ENCODE peak calls at places on chromosomes 6 and 20, in seven cellular contexts. F is HCT116, X is WTC11, B is GM12878, W is K562, R is HepG2, T is H1. E is an unnamed sample.

GRCh38 chr20:37179671-37180524 is 550 bp upstream of the MROH8 start:
- DNase-seq in F (no peak), X (no peak), B (no peak), W (no peak), R (peak; percentile 59), T (no peak), E (no peak)

GRCh38 chr20:53691060-53691810 is 97.6 kb upstream of the ZNF217 start:
- DNase-seq in F (peak; percentile 18), X (no peak), B (no peak), W (no peak), R (no peak), T (no peak), E (no peak)

GRCh38 chr20:33568378-33569289 is 78.7 kb downstream of the CBFA2T2 start:
- DNase-seq in F (no peak), X (peak; percentile 85), B (no peak), W (no peak), R (peak; percentile 30), T (peak; percentile 75), E (no peak)

GRCh38 chr6:36636687-36637418 is 41.7 kb upstream of the CDKN1A start:
- DNase-seq in F (no peak), X (no peak), B (no peak), W (no peak), R (no peak), T (no peak), E (no peak)

GRCh38 chr20:15854871-15855270 is 718.4 kb downstream of the KIF16B start:
- DNase-seq in F (no peak), X (no peak), B (no peak), W (no peak), R (no peak), T (no peak), E (no peak)

GRCh38 chr6:3407840-3408239 is 49.0 kb downstream of the SLC22A23 start:
- DNase-seq in F (no peak), X (no peak), B (no peak), W (no peak), R (no peak), T (no peak), E (no peak)

GRCh38 chr6:79263366-79263765 is 28.9 kb upstream of the HMGN3 start:
- DNase-seq in F (no peak), X (no peak), B (no peak), W (no peak), R (no peak), T (no peak), E (no peak)

GRCh38 chr6:118744261-118744941 is 93.0 kb upstream of the CEP85L start:
- DNase-seq in F (no peak), X (no peak), B (no peak), W (no peak), R (no peak), T (no peak), E (no peak)

GRCh38 chr20:29452186-29452585 is 1805.3 kb upstream of the DEFB115 start:
- DNase-seq in F (no peak), X (no peak), B (no peak), W (no peak), R (no peak), T (no peak), E (no peak)

GRCh38 chr20:50916257-50916656 is 15.0 kb downstream of the ADNP start:
- DNase-seq in F (no peak), X (no peak), B (no peak), W (peak; percentile 34), R (no peak), T (no peak), E (peak; percentile 62)

GRCh38 chr6:150813993-150814359 is 51.5 kb upstream of the MTHFD1L start:
- DNase-seq in F (peak; percentile 92), X (no peak), B (peak; percentile 69), W (no peak), R (peak; percentile 18), T (no peak), E (no peak)

GRCh38 chr6:38977101-38977500 is 71.5 kb upstream of the GLP1R start:
- DNase-seq in F (no peak), X (peak; percentile 16), B (no peak), W (no peak), R (no peak), T (no peak), E (no peak)

GRCh38 chr6:38973178-38974057 is 75.2 kb upstream of the GLP1R start:
- DNase-seq in F (peak; percentile 72), X (no peak), B (peak; percentile 9), W (peak; percentile 58), R (peak; percentile 72), T (no peak), E (peak; percentile 54)

GRCh38 chr6:38975621-38976049 is 72.9 kb upstream of the GLP1R start:
- DNase-seq in F (no peak), X (no peak), B (no peak), W (no peak), R (no peak), T (no peak), E (no peak)

GRCh38 chr6:38978139-38978704 is 70.4 kb upstream of the GLP1R start:
- DNase-seq in F (no peak), X (no peak), B (no peak), W (no peak), R (no peak), T (no peak), E (no peak)

GRCh38 chr6:38974389-38975133 is 74.0 kb upstream of the GLP1R start:
- DNase-seq in F (no peak), X (no peak), B (no peak), W (no peak), R (no peak), T (no peak), E (peak; percentile 55)
- TF ChIP-seq SP1 in F (no peak), X (no peak), B (no peak), W (no peak), R (no peak), T (no peak), E (no peak)

GRCh38 chr6:54285595-54285994 is 22.6 kb upstream of the TINAG start:
- DNase-seq in F (no peak), X (no peak), B (no peak), W (no peak), R (no peak), T (no peak), E (no peak)

GRCh38 chr6:54282186-54282585 is 26.1 kb upstream of the TINAG start:
- DNase-seq in F (peak; percentile 19), X (no peak), B (no peak), W (no peak), R (no peak), T (no peak), E (no peak)

GRCh38 chr6:54283877-54284860 is 24.1 kb upstream of the TINAG start:
- DNase-seq in F (no peak), X (no peak), B (no peak), W (no peak), R (no peak), T (no peak), E (no peak)

GRCh38 chr6:54288476-54288875 is 19.8 kb upstream of the TINAG start:
- DNase-seq in F (no peak), X (no peak), B (no peak), W (no peak), R (no peak), T (no peak), E (no peak)

DNA sequence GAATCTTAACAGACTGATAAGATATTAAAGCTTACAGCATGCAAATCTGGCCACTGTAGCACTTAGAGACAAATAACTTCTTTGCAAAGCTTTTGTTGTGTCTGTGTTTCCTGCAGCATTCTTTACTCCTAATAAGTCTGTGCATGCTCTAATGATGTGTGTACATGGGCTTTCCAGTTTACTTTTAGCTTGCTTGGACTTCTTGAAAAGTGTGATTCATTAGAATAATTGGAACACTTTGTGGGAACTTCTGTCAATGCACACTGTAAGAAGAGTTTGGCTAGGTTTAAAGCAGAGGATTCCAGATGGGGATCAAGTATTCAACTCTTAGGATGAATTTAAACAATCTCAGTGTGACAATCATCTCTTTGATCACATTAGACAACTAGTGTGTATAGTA is 22.1 kb upstream of the TINAG start:
- DNase-seq in F (no peak), X (no peak), B (no peak), W (no peak), R (no peak), T (no peak), E (no peak)
- TF ChIP-seq SP1 in F (no peak), X (no peak), B (no peak), W (no peak), R (no peak), T (no peak), E (no peak)

GRCh38 chr20:6705920-6706500 is 61.5 kb upstream of the BMP2 start:
- DNase-seq in F (no peak), X (no peak), B (no peak), W (no peak), R (no peak), T (no peak), E (no peak)

GRCh38 chr20:6707231-6707870 is 60.1 kb upstream of the BMP2 start:
- DNase-seq in F (no peak), X (no peak), B (no peak), W (no peak), R (no peak), T (no peak), E (no peak)

GRCh38 chr20:6705106-6705766 is 62.2 kb upstream of the BMP2 start:
- DNase-seq in F (no peak), X (no peak), B (no peak), W (no peak), R (no peak), T (no peak), E (no peak)

GRCh38 chr20:6709865-6710595 is 57.5 kb upstream of the BMP2 start:
- DNase-seq in F (no peak), X (no peak), B (no peak), W (no peak), R (peak; percentile 24), T (no peak), E (no peak)

DNA sequence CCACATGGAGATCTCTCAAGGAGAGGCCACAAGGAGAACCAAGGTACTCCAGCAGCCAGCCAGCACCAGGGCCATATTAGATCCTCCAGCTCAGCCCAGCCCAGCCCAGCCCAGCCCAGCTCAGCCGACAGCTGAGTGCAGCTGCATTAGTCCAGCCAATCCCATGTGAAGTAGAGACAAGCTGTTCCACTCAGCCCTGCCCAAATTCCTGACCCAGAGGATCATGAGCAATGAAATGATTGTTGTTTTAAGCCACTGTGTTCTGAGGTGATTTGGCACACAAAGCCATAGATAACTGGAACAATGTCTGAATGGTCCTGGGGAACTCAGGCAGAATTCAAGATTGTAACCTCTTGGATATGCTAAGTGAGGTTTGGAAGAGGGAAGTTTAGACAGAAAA is 59.5 kb upstream of the BMP2 start:
- DNase-seq in F (no peak), X (no peak), B (no peak), W (no peak), R (no peak), T (no peak), E (no peak)
- TF ChIP-seq SP1 in F (no peak), X (no peak), B (no peak), W (no peak), R (no peak), T (no peak), E (no peak)

DNA sequence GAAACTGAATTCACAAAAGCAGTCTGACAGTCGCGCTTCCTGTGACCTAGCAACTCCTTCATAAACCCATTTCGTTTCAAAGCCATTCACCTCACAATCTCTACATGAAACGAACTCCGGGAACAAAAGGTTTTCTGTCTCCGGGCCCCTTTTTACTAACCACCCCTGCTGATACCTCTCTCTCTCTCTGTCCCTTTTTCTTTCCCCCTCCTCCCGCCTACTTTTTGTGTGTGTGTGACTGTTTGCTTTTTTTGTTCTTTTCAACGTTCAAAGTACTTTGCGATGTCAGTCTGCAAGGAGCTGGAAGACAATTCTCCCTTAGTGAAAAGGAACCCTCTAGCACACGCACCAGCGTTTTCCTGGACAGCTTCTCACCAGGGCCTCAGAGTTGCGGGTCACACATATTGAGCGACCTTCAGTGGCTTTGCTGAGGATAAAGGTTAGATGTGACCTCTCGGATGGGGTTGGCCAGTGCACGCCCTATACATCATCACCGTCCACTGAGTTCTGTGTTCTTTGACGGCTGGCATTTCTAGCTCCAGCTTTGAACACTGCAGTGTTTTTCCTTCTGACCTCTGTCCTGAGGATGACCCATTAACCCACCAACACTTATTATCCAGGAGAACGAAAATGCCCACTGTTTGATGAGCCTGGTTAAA is 629 bp upstream of the NEDD9 start:
- DNase-seq in F (no peak), X (no peak), B (no peak), W (peak; percentile 22), R (peak; percentile 94), T (peak; percentile 50), E (peak; percentile 12)
- TF ChIP-seq SP1 in F (no peak), X (no peak), B (no peak), W (no peak), R (peak; percentile 18), T (no peak), E (no peak)

E was measured in HEK293T.